ENCODE peak calls at places on chromosomes 3 and 15, in eight cellular contexts. J, U, H, M, Y, D, X and S are unnamed samples. For H3K4me1, the result is how much of the 10 kb centered on the place peaks cover.

GRCh38 chr15:100111103-100112060 is 230.4 kb downstream of the ADAMTS17 start:
- DNase-seq in D (peak), H (peak), U (no peak), Y (no peak), M (peak), X (peak), J (peak), S (peak)

GRCh38 chr3:146145642-146146041 is 15.3 kb downstream of the PLOD2 start:
- DNase-seq in D (no peak), J (no peak), Y (no peak), U (no peak), H (no peak), M (no peak), X (no peak), S (no peak)

GRCh38 chr15:57218826-57219576 is 157.3 kb upstream of the CGNL1 start:
- DNase-seq in Y (no peak), J (no peak), H (peak), X (peak), D (no peak), M (no peak), U (peak), S (no peak)

GRCh38 chr15:99731336-99732267 is 1.6 kb downstream of the LYSMD4 start:
- DNase-seq in J (no peak), M (peak), D (no peak), U (no peak), H (peak), X (no peak), Y (no peak), S (no peak)

GRCh38 chr3:123071581-123071980 is 4.8 kb downstream of the PDIA5 start:
- DNase-seq in X (no peak), J (no peak), Y (no peak), D (peak), U (no peak), M (no peak), H (no peak), S (no peak)

GRCh38 chr3:180631317-180631716 is 29.4 kb downstream of the TTC14 start:
- DNase-seq in M (no peak), J (no peak), H (no peak), X (peak), U (no peak), Y (no peak), D (no peak), S (no peak)

GRCh38 chr3:101065962-101066361 is 72.7 kb upstream of the ABI3BP start:
- DNase-seq in M (no peak), U (no peak), X (peak), J (no peak), H (peak), D (no peak), Y (no peak), S (no peak)

GRCh38 chr15:22895465-22896190 is 57.2 kb downstream of the NIPA2 start:
- DNase-seq in U (no peak), Y (no peak), M (no peak), J (no peak), X (peak), D (no peak), H (no peak), S (no peak)

GRCh38 chr3:134034005-134034785 is 4.5 kb upstream of the SLCO2A1 start:
- DNase-seq in J (no peak), H (no peak), Y (no peak), D (no peak), X (peak), M (no peak), U (no peak), S (no peak)

GRCh38 chr3:55704521-55704920 is 217.4 kb upstream of the WNT5A start:
- DNase-seq in U (no peak), J (no peak), X (peak), H (no peak), Y (no peak), M (no peak), D (no peak), S (no peak)

GRCh38 chr3:47288966-47289910 is 6.5 kb downstream of the KLHL18 start:
- DNase-seq in J (no peak), M (no peak), U (no peak), H (peak), Y (no peak), D (peak), X (no peak), S (no peak)

GRCh38 chr3:34260991-34261365 is 462.5 kb downstream of the PDCD6IP start:
- DNase-seq in U (no peak), D (no peak), X (peak), H (no peak), J (no peak), Y (no peak), M (no peak), S (no peak)

GRCh38 chr15:85002517-85002916 is 20.9 kb downstream of the PDE8A start:
- DNase-seq in M (no peak), D (no peak), X (no peak), U (no peak), H (peak), Y (no peak), J (no peak), S (no peak)

GRCh38 chr3:177039875-177040274 is 157.4 kb downstream of the TBL1XR1 start:
- DNase-seq in M (no peak), X (no peak), J (no peak), U (no peak), D (no peak), Y (no peak), H (no peak), S (no peak)

GRCh38 chr15:88994286-88994685 is 81.1 kb upstream of the MFGE8 start:
- DNase-seq in Y (no peak), D (no peak), M (no peak), H (no peak), U (no peak), X (peak), J (no peak), S (no peak)

GRCh38 chr15:95025924-95026728 is 794.8 kb downstream of the MCTP2 start:
- DNase-seq in U (peak), D (peak), H (peak), J (no peak), X (peak), Y (no peak), M (peak), S (peak)

GRCh38 chr3:107557743-107558142 is 35.0 kb downstream of the BBX start:
- DNase-seq in D (no peak), X (no peak), H (no peak), Y (no peak), J (no peak), U (no peak), M (no peak), S (no peak)

GRCh38 chr3:134665243-134665642 is 14.4 kb upstream of the KY start:
- DNase-seq in D (no peak), U (no peak), Y (no peak), J (no peak), X (no peak), H (no peak), M (peak), S (peak)

GRCh38 chr15:99981223-99981647 is 248.0 kb upstream of the LYSMD4 start:
- DNase-seq in X (no peak), Y (no peak), D (no peak), M (no peak), U (no peak), H (no peak), J (no peak), S (no peak)

GRCh38 chr3:72423643-72424042 is 424.6 kb downstream of the SHQ1 start:
- DNase-seq in D (no peak), U (no peak), X (no peak), Y (no peak), J (no peak), H (no peak), M (no peak), S (no peak)

GRCh38 chr15:76987896-76988860 is 6.7 kb upstream of the PSTPIP1 start:
- DNase-seq in Y (no peak), D (peak), H (no peak), X (no peak), J (no peak), U (no peak), M (peak), S (peak)

GRCh38 chr3:58631742-58632141 is 34.8 kb downstream of the FAM3D start:
- DNase-seq in Y (no peak), U (no peak), H (no peak), J (no peak), M (no peak), X (peak), D (no peak), S (no peak)

GRCh38 chr3:47210863-47211405 is 47.0 kb upstream of the SETD2 start:
- DNase-seq in X (no peak), M (no peak), H (no peak), Y (no peak), D (no peak), U (no peak), J (no peak), S (no peak)

GRCh38 chr15:60004019-60004845 is at the start of gene FOXB1:
- DNase-seq in H (no peak), J (no peak), M (no peak), Y (peak), X (no peak), D (no peak), U (peak), S (no peak)

GRCh38 chr3:127578802-127579201 is 11.7 kb downstream of the TPRA1 start:
- DNase-seq in J (no peak), X (no peak), H (no peak), M (no peak), Y (no peak), U (no peak), D (no peak), S (no peak)

GRCh38 chr3:16512435-16513140 is 911 bp downstream of the RFTN1 start:
- DNase-seq in D (peak), J (peak), Y (peak), M (peak), H (no peak), U (no peak), X (peak), S (peak)

GRCh38 chr3:195815169-195815771 is 3.5 kb upstream of the MUC4 start:
- DNase-seq in H (no peak), J (no peak), D (no peak), M (no peak), X (no peak), Y (no peak), U (no peak), S (no peak)

GRCh38 chr3:18425641-18426403 is 683 bp upstream of the SATB1 start:
- DNase-seq in M (peak), Y (peak), J (peak), H (peak), D (peak), U (no peak), X (peak), S (peak)

GRCh38 chr3:114746502-114746901 is 400.6 kb downstream of the ZBTB20 start:
- DNase-seq in J (no peak), Y (no peak), H (no peak), D (no peak), U (no peak), M (no peak), X (peak), S (no peak)

GRCh38 chr3:197491478-197491877 is 64.3 kb downstream of the BDH1 start:
- DNase-seq in Y (no peak), M (no peak), D (no peak), J (no peak), X (no peak), H (no peak), U (no peak), S (no peak)

GRCh38 chr3:183006396-183007002 is 26.2 kb upstream of the DCUN1D1 start:
- DNase-seq in X (no peak), U (no peak), J (no peak), M (no peak), H (no peak), D (peak), Y (no peak), S (no peak)

GRCh38 chr3:15148614-15149013 is 49.7 kb upstream of the RBSN start:
- DNase-seq in M (peak), D (peak), Y (no peak), X (peak), H (peak), U (no peak), J (no peak), S (no peak)

GRCh38 chr15:32636410-32636809 is 5.1 kb upstream of the SCG5 start:
- DNase-seq in M (no peak), D (no peak), X (no peak), H (no peak), J (no peak), U (no peak), Y (no peak), S (no peak)

GRCh38 chr15:64850778-64851502 is 9.2 kb downstream of the PLEKHO2 start:
- DNase-seq in J (no peak), X (no peak), Y (no peak), D (no peak), U (no peak), H (no peak), M (no peak), S (no peak)

GRCh38 chr15:37056168-37056893 is 44.0 kb downstream of the MEIS2 start:
- DNase-seq in X (no peak), M (peak), J (no peak), Y (no peak), H (peak), D (no peak), U (peak), S (peak)

GRCh38 chr15:68272797-68273271 is 4.7 kb upstream of the FEM1B start:
- DNase-seq in M (no peak), D (no peak), Y (no peak), J (no peak), X (peak), H (peak), U (no peak), S (no peak)

GRCh38 chr3:78665776-78666457 is 1101.9 kb downstream of the ROBO1 start:
- DNase-seq in M (no peak), X (no peak), Y (no peak), J (no peak), D (no peak), U (no peak), H (no peak), S (no peak)
- H3K4me1 ChIP-seq in M (under half), X (under half), Y (under half), J (under half), D (under half), U (under half), H (under half), S (under half)

GRCh38 chr3:8503871-8504610 is 2.4 kb downstream of the LMCD1 start:
- DNase-seq in D (no peak), M (no peak), H (peak), U (no peak), X (no peak), J (no peak), Y (no peak), S (no peak)
- H3K27ac ChIP-seq in D (peak), M (peak), H (peak), U (no peak), X (peak), J (no peak), Y (no peak), S (peak)

GRCh38 chr3:152302521-152303021 is 33.8 kb downstream of the MBNL1 start:
- DNase-seq in J (no peak), U (no peak), D (peak), H (peak), M (peak), Y (no peak), X (peak), S (peak)

GRCh38 chr3:152298393-152299242 is 29.9 kb downstream of the MBNL1 start:
- DNase-seq in M (peak), U (no peak), Y (peak), X (peak), J (peak), D (peak), H (peak), S (peak)

GRCh38 chr3:152301745-152302181 is 33.0 kb downstream of the MBNL1 start:
- DNase-seq in Y (no peak), U (no peak), H (no peak), X (peak), D (no peak), J (no peak), M (no peak), S (no peak)

GRCh38 chr3:152299243-152299976 is 30.7 kb downstream of the MBNL1 start:
- DNase-seq in X (peak), M (no peak), Y (no peak), D (peak), H (no peak), J (peak), U (no peak), S (no peak)

GRCh38 chr3:152300029-152300764 is 31.5 kb downstream of the MBNL1 start:
- DNase-seq in X (peak), Y (no peak), D (no peak), J (no peak), H (no peak), M (no peak), U (no peak), S (no peak)
- H3K4me3 ChIP-seq in X (peak), Y (peak), D (no peak), J (no peak), H (no peak), M (peak), U (no peak), S (peak)

DNA sequence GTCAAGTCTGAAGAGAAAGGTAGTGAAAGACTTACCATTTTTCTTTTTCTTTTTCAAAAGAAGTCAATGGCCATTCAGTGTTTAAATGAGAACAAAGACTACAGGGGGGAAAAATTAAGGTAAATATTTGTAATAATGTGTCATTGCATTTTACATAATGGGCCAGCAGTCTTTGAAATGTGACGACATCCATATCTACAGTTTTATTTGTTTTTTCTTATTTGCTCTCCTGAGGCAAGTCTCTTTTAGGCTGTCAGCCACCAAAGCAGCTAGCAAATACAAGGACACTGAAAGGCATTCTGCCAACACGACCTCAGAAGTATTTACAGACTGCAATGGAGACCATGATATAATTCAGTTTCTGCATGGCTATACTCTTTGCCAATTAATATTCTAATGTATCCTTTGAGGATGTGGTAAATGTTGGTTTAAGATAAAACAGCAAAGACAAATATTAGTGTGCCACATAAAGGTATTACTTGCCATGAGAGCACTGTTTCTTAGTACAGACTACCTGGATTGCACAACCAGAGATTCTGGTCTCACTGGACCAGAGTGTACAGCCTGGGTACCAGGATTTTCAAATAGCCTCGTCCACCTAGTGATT is 307.0 kb upstream of the THBS1 start:
- DNase-seq in D (peak), X (no peak), H (peak), U (no peak), J (no peak), Y (no peak), M (no peak), S (no peak)
- H3K4me1 ChIP-seq in D (under half), X (under half), H (under half), U (under half), J (under half), Y (under half), M (under half), S (under half)